ENCODE peak calls at places on chromosomes 3 and 15, in seven cellular contexts. O, N, Z, D, V, W and A are unnamed samples.

GRCh38 chr3:107227091-107227490 is 150.1 kb upstream of the CCDC54 start:
- DNase-seq in Z (no peak), V (no peak), O (no peak), N (no peak), D (no peak), W (no peak), A (no peak)

GRCh38 chr3:46675843-46676567 is 17.5 kb downstream of the ALS2CL start:
- DNase-seq in D (no peak), N (no peak), V (no peak), Z (no peak), W (peak), O (no peak), A (peak)

GRCh38 chr15:89457086-89457485 is 39.3 kb downstream of the RHCG start:
- DNase-seq in Z (no peak), V (no peak), O (no peak), W (peak), D (no peak), N (no peak), A (peak)

GRCh38 chr15:31162721-31163510 is 61.4 kb upstream of the TRPM1 start:
- DNase-seq in V (no peak), Z (no peak), O (no peak), D (no peak), W (no peak), N (no peak), A (no peak)

GRCh38 chr3:185789134-185789533 is 35.7 kb downstream of the IGF2BP2 start:
- DNase-seq in D (no peak), V (no peak), Z (no peak), N (no peak), W (no peak), O (no peak), A (no peak)

GRCh38 chr3:112813723-112814171 is 32.9 kb downstream of the CD200R1L start:
- DNase-seq in N (no peak), W (no peak), V (no peak), O (no peak), Z (no peak), D (no peak), A (peak)

GRCh38 chr3:143847787-143848631 is at the start of gene SLC9A9:
- DNase-seq in N (no peak), V (no peak), Z (peak), O (peak), W (peak), D (peak), A (peak)

GRCh38 chr3:187709155-187709554 is 6.8 kb upstream of the RTP2 start:
- DNase-seq in W (peak), D (no peak), Z (no peak), V (no peak), O (no peak), N (no peak), A (no peak)

GRCh38 chr3:128152419-128153155 is 694 bp upstream of the EEFSEC start:
- DNase-seq in W (peak), N (peak), D (no peak), Z (peak), O (no peak), V (peak), A (peak)

GRCh38 chr3:188380722-188381121 is 226.8 kb downstream of the LPP start:
- DNase-seq in N (no peak), O (no peak), D (no peak), V (no peak), W (no peak), Z (no peak), A (no peak)

GRCh38 chr3:1164101-1164500 is 71.3 kb downstream of the CNTN6 start:
- DNase-seq in W (no peak), N (no peak), O (no peak), D (no peak), V (no peak), Z (no peak), A (no peak)

GRCh38 chr15:57591822-57592367 is at the start of gene MYZAP:
- DNase-seq in V (no peak), N (no peak), W (peak), D (no peak), O (peak), Z (no peak), A (no peak)

GRCh38 chr3:183537295-183537730 is 18.2 kb downstream of the KLHL6 start:
- DNase-seq in W (no peak), N (no peak), D (no peak), O (no peak), V (no peak), Z (no peak), A (no peak)

GRCh38 chr15:73753250-73754130 is at the start of gene INSYN1:
- DNase-seq in Z (no peak), N (no peak), W (peak), D (no peak), O (no peak), V (no peak), A (no peak)

GRCh38 chr3:149839874-149840273 is 26.9 kb downstream of the RNF13 start:
- DNase-seq in O (no peak), W (no peak), N (no peak), Z (no peak), D (no peak), V (no peak), A (no peak)

GRCh38 chr3:138781012-138781470 is 53.7 kb downstream of the PIK3CB start:
- DNase-seq in W (no peak), D (no peak), N (no peak), V (no peak), Z (no peak), O (peak), A (peak)

GRCh38 chr15:67843571-67844387 is 3.9 kb upstream of the RNU6-1 start:
- DNase-seq in N (no peak), D (no peak), O (no peak), W (no peak), V (peak), Z (no peak), A (no peak)

GRCh38 chr3:64792458-64792857 is 104.7 kb upstream of the ADAMTS9 start:
- DNase-seq in Z (no peak), V (no peak), N (no peak), D (no peak), O (no peak), W (no peak), A (no peak)

GRCh38 chr15:81133782-81134461 is at the start of gene CFAP161:
- DNase-seq in V (no peak), Z (peak), O (no peak), D (peak), N (peak), W (peak), A (peak)

GRCh38 chr15:52288051-52288942 is 7.3 kb downstream of the MYO5C start:
- DNase-seq in W (no peak), Z (peak), V (no peak), D (no peak), N (no peak), O (no peak), A (no peak)

GRCh38 chr3:38532529-38532928 is 36.4 kb downstream of the EXOG start:
- DNase-seq in W (no peak), Z (no peak), V (no peak), O (no peak), N (no peak), D (no peak), A (no peak)

GRCh38 chr3:158791259-158791920 is 10.5 kb upstream of the MFSD1 start:
- DNase-seq in Z (peak), D (no peak), N (peak), O (no peak), V (peak), W (peak), A (peak)

GRCh38 chr3:124883766-124884473 is 3.2 kb downstream of the ITGB5 start:
- DNase-seq in O (no peak), V (peak), D (no peak), N (no peak), Z (no peak), W (no peak), A (no peak)

GRCh38 chr3:30399394-30400181 is 206.8 kb upstream of the TGFBR2 start:
- DNase-seq in D (no peak), N (no peak), V (no peak), W (peak), O (no peak), Z (no peak), A (no peak)

GRCh38 chr15:68499620-68500312 is 67.8 kb upstream of the ITGA11 start:
- DNase-seq in V (no peak), O (no peak), W (peak), D (no peak), Z (no peak), N (no peak), A (no peak)

GRCh38 chr3:38640661-38641441 is 8.6 kb downstream of the SCN5A start:
- DNase-seq in D (peak), W (no peak), N (no peak), O (no peak), V (no peak), Z (no peak), A (no peak)

GRCh38 chr3:178714971-178715832 is 179.0 kb downstream of the KCNMB2 start:
- DNase-seq in V (no peak), W (no peak), O (no peak), Z (no peak), D (no peak), N (no peak), A (peak)

GRCh38 chr3:127543441-127543840 is 47.1 kb downstream of the TPRA1 start:
- DNase-seq in O (no peak), W (no peak), V (no peak), Z (no peak), D (no peak), N (no peak), A (no peak)

GRCh38 chr3:10292505-10293419 is at the start of gene GHRL:
- DNase-seq in W (no peak), O (peak), V (no peak), Z (no peak), N (no peak), D (no peak), A (no peak)

GRCh38 chr15:69919816-69920215 is 177.9 kb downstream of the TLE3 start:
- DNase-seq in D (peak), Z (no peak), N (no peak), O (no peak), W (no peak), V (no peak), A (no peak)

GRCh38 chr3:135141092-135141491 is 346.0 kb downstream of the EPHB1 start:
- DNase-seq in W (no peak), D (no peak), Z (no peak), O (no peak), V (no peak), N (no peak), A (no peak)

GRCh38 chr3:133942761-133943535 is 47.3 kb upstream of the RAB6B start:
- DNase-seq in N (no peak), D (no peak), W (no peak), Z (no peak), V (no peak), O (no peak), A (no peak)

GRCh38 chr15:80260566-80260965 is 8.6 kb upstream of the CTXND1 start:
- DNase-seq in D (no peak), W (no peak), O (no peak), N (no peak), V (no peak), Z (no peak), A (no peak)

GRCh38 chr3:187243933-187244564 is 46.8 kb downstream of the RTP1 start:
- DNase-seq in W (no peak), D (no peak), O (no peak), V (no peak), N (no peak), Z (no peak), A (no peak)

GRCh38 chr3:120625199-120625598 is 29.1 kb downstream of the NDUFB4 start:
- DNase-seq in O (no peak), Z (no peak), D (no peak), N (no peak), V (no peak), W (no peak), A (no peak)

GRCh38 chr3:13612829-13613228 is 63.9 kb downstream of the FBLN2 start:
- DNase-seq in W (no peak), Z (no peak), N (no peak), D (no peak), O (no peak), V (peak), A (no peak)

GRCh38 chr3:183149915-183150825 is 12.4 kb downstream of the LAMP3 start:
- DNase-seq in N (no peak), V (no peak), D (no peak), Z (no peak), W (no peak), O (no peak), A (no peak)